ENCODE peak calls at places on chromosomes 1 and 21, in seven cellular contexts. E is A549, D is uterus, Y is HepG2, P is IMR-90, W is adrenal gland, B is esophagus squamous epithelium. S is an unnamed sample.
A peak's percentile ranks its signal among the peaks of the same experiment; 100 is the strongest.

GRCh38 chr1:228198977-228199590 is 8.8 kb upstream of the OBSCN start:
- DNase-seq in E (peak; percentile 47), D (no peak), Y (no peak), P (peak; percentile 20), W (no peak), B (no peak), S (peak; percentile 39)

GRCh38 chr1:150066838-150067183 is 765 bp upstream of the VPS45 start:
- DNase-seq in E (peak; percentile 26), D (no peak), Y (no peak), P (no peak), W (peak; percentile 69), B (no peak), S (peak; percentile 56)

GRCh38 chr1:150551784-150552691 is 2.8 kb downstream of the ADAMTSL4 start:
- DNase-seq in E (no peak), D (peak; percentile 95), Y (peak; percentile 91), P (peak; percentile 92), W (peak; percentile 91), B (peak; percentile 37), S (peak; percentile 70)

GRCh38 chr1:96865731-96866684 is 144.4 kb downstream of the PTBP2 start:
- DNase-seq in E (no peak), D (no peak), Y (no peak), P (peak; percentile 100), W (no peak), B (no peak), S (no peak)

GRCh38 chr1:2974701-2975301 is 46.5 kb upstream of the ACTRT2 start:
- DNase-seq in E (no peak), D (no peak), Y (no peak), P (no peak), W (no peak), B (no peak), S (no peak)

GRCh38 chr1:231139125-231139649 is 22.7 kb upstream of the TRIM67 start:
- DNase-seq in E (no peak), D (no peak), Y (no peak), P (peak; percentile 58), W (peak; percentile 17), B (no peak), S (no peak)

GRCh38 chr1:119655160-119655559 is 7.1 kb upstream of the ZNF697 start:
- DNase-seq in E (no peak), D (no peak), Y (no peak), P (peak; percentile 28), W (no peak), B (no peak), S (no peak)

GRCh38 chr1:54337034-54337433 is 69.2 kb downstream of the SSBP3 start:
- DNase-seq in E (no peak), D (no peak), Y (no peak), P (no peak), W (no peak), B (no peak), S (no peak)

GRCh38 chr1:116506132-116507004 is 64.5 kb downstream of the CD58 start:
- DNase-seq in E (no peak), D (no peak), Y (no peak), P (no peak), W (no peak), B (no peak), S (peak; percentile 73)

GRCh38 chr21:37413553-37414291 is 47.1 kb downstream of the DYRK1A start:
- DNase-seq in E (no peak), D (no peak), Y (no peak), P (no peak), W (no peak), B (no peak), S (no peak)

GRCh38 chr1:177122869-177123268 is 41.6 kb downstream of the ASTN1 start:
- DNase-seq in E (no peak), D (no peak), Y (no peak), P (no peak), W (no peak), B (no peak), S (no peak)

GRCh38 chr1:20678599-20678998 is 17.4 kb upstream of the DDOST start:
- DNase-seq in E (no peak), D (no peak), Y (no peak), P (no peak), W (no peak), B (no peak), S (no peak)

GRCh38 chr1:93681549-93682412 is at the start of gene BCAR3:
- DNase-seq in E (no peak), D (peak; percentile 57), Y (no peak), P (peak; percentile 73), W (peak; percentile 77), B (no peak), S (peak; percentile 61)
- TF ChIP-seq POLR2A in E (peak; percentile 61), D (peak; percentile 35), Y (no peak), P (peak; percentile 79), W (peak; percentile 54), B (no peak), S (no peak)

DNA sequence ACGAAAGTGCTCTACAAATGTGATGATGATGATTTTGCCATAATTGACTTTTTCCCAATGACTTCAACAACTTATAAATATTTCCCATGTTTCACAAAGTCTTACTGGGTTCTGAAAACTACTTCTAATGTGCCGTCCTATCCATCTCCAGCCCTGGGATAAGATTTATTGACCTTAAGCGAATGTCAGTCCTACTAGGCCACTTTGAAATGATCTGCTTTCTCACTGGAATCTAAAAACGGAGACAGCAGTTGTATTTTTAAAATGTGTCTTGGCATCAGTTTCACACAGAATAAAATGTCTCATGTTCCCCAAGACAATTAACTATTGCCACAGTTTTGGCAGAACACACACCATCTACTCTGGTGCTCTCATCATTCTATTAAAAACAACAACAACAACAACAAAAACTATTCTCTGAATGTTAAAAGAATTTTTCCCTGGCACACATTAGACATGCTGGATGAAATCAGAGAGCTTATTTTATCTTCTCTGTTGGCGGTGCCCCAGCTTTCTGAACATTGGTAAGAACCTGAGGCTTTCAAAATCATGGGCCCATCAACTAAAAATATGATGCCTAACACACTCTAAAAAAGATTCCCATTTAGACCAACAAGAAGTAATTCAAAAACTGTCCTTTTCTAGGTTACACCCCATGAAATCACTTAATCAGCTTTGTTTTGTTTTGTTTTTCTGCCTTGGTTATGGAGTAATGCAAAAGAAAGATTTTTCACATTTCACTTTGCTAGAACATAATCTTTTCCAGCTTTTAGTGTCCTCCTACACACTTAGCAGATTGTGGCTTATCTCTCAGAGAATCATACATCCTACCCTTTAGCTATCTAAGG is 23.1 kb upstream of the DNASE2B start:
- DNase-seq in E (no peak), D (peak; percentile 35), Y (no peak), P (no peak), W (peak; percentile 40), B (no peak), S (no peak)
- TF ChIP-seq POLR2A in E (no peak), D (no peak), Y (no peak), P (no peak), W (no peak), B (no peak), S (no peak)

DNA sequence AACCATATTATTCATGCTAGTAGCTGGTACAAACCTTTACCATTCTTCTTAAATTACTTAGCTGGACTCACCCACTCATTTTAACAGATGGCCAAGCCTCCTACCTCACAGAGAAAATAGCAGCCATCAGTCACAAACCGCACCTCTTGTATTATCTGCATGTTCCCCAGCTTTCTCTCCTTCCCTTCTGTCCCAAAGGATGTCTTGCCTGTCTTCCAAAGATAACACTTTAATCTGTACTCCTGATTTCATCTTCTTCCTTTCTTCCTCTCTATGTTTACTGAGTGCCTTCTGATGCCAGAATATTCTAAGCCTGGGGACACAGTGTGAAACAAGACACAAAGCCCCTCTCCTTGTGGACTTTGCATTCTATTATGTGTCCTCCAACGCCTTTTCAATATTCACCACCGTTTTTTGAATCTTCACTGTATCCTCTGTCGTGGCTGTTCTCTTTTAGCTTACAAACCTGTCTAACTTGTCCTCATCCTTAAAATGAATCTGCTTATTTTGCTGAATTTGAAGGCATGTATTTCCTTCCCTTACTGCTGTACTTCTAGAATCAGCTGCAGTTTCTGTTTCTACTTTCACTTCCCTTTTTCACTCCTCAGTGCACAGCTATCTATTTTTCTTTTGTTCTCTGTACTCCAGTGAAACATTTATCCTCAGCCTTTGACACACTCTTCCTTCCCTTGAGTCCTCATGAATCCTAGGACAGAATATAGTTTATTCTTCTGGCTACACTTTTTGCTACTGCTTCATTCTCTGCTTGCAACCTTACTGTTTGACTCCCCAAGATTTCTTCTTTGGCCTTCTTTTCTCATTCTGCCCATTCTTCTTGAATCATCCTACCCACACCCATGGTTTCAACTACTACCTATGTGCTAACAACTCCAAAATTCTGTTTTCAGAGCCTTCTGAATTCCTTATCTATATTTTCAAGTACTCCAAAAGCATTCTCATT is 216.9 kb upstream of the SAMSN1 start:
- DNase-seq in E (no peak), D (no peak), Y (no peak), P (no peak), W (no peak), B (no peak), S (peak; percentile 43)
- TF ChIP-seq POLR2A in E (no peak), D (no peak), Y (no peak), P (no peak), W (no peak), B (no peak), S (no peak)

GRCh38 chr1:234599617-234600417 is 10.2 kb downstream of the IRF2BP2 start:
- DNase-seq in E (peak; percentile 65), D (peak; percentile 87), Y (peak; percentile 85), P (peak; percentile 82), W (peak; percentile 87), B (peak; percentile 63), S (peak; percentile 90)
- TF ChIP-seq POLR2A in E (peak; percentile 34), D (peak; percentile 43), Y (peak; percentile 26), P (peak; percentile 39), W (peak; percentile 45), B (peak; percentile 62), S (peak; percentile 88)

GRCh38 chr1:11272544-11272841 is 505 bp upstream of the UBIAD1 start:
- DNase-seq in E (no peak), D (no peak), Y (no peak), P (no peak), W (no peak), B (no peak), S (no peak)

GRCh38 chr1:11273595-11274234 is 717 bp downstream of the UBIAD1 start:
- DNase-seq in E (peak; percentile 17), D (no peak), Y (no peak), P (no peak), W (no peak), B (no peak), S (peak; percentile 70)

GRCh38 chr1:11272842-11273594 is at the start of gene UBIAD1:
- DNase-seq in E (peak; percentile 72), D (peak; percentile 80), Y (peak; percentile 66), P (peak; percentile 82), W (peak; percentile 89), B (peak; percentile 49), S (peak; percentile 92)
- TF ChIP-seq POLR2A in E (peak; percentile 61), D (no peak), Y (peak; percentile 50), P (peak; percentile 84), W (peak; percentile 52), B (no peak), S (peak; percentile 79)

GRCh38 chr1:155202731-155203515 is 4.8 kb downstream of the THBS3 start:
- DNase-seq in E (no peak), D (no peak), Y (no peak), P (no peak), W (no peak), B (no peak), S (no peak)

GRCh38 chr1:155198547-155198906 is 9.2 kb downstream of the THBS3 start:
- DNase-seq in E (no peak), D (no peak), Y (no peak), P (no peak), W (no peak), B (no peak), S (no peak)

GRCh38 chr1:155199792-155200191 is 7.9 kb downstream of the THBS3 start:
- DNase-seq in E (no peak), D (no peak), Y (no peak), P (no peak), W (no peak), B (no peak), S (no peak)

GRCh38 chr1:155202198-155202597 is 5.5 kb downstream of the THBS3 start:
- DNase-seq in E (no peak), D (no peak), Y (no peak), P (no peak), W (no peak), B (no peak), S (no peak)

GRCh38 chr1:155200920-155201319 is 6.8 kb downstream of the THBS3 start:
- DNase-seq in E (no peak), D (no peak), Y (no peak), P (no peak), W (no peak), B (no peak), S (no peak)
- TF ChIP-seq POLR2A in E (no peak), D (no peak), Y (no peak), P (no peak), W (no peak), B (no peak), S (no peak)